ENCODE peak calls at places on chromosomes 3 and 15, in five cellular contexts. H, L, C, Y and F are unnamed samples.

GRCh38 chr3:46705022-46705530 is 3.9 kb downstream of the TMIE start:
- DNase-seq in Y (peak), L (peak), H (peak), C (peak), F (peak)

GRCh38 chr3:66353530-66353929 is 132.7 kb downstream of the SLC25A26 start:
- DNase-seq in L (no peak), H (no peak), C (no peak), Y (no peak), F (no peak)

GRCh38 chr15:66795851-66796250 is 93.8 kb downstream of the SMAD6 start:
- DNase-seq in C (peak), H (no peak), L (no peak), Y (no peak), F (no peak)

GRCh38 chr15:58386081-58386480 is 45.7 kb upstream of the LIPC start:
- DNase-seq in C (no peak), Y (no peak), L (no peak), H (no peak), F (no peak)

GRCh38 chr15:63203451-63204090 is 14.2 kb downstream of the RAB8B start:
- DNase-seq in H (no peak), C (peak), L (no peak), Y (no peak), F (no peak)

GRCh38 chr15:81288616-81289015 is 35.3 kb downstream of the STARD5 start:
- DNase-seq in H (no peak), Y (no peak), L (no peak), C (peak), F (no peak)

GRCh38 chr3:129023909-129024308 is 22.8 kb downstream of the EFCC1 start:
- DNase-seq in L (no peak), Y (peak), C (no peak), H (no peak), F (no peak)

GRCh38 chr3:35216501-35217266 is 422.6 kb upstream of the ARPP21 start:
- DNase-seq in H (no peak), C (no peak), L (peak), Y (no peak), F (peak)

GRCh38 chr3:18124501-18124900 is 300.6 kb downstream of the SATB1 start:
- DNase-seq in C (no peak), Y (no peak), L (no peak), H (no peak), F (no peak)

GRCh38 chr3:65953301-65953812 is 85.4 kb downstream of the MAGI1 start:
- DNase-seq in Y (peak), H (peak), L (no peak), C (peak), F (no peak)

DNA sequence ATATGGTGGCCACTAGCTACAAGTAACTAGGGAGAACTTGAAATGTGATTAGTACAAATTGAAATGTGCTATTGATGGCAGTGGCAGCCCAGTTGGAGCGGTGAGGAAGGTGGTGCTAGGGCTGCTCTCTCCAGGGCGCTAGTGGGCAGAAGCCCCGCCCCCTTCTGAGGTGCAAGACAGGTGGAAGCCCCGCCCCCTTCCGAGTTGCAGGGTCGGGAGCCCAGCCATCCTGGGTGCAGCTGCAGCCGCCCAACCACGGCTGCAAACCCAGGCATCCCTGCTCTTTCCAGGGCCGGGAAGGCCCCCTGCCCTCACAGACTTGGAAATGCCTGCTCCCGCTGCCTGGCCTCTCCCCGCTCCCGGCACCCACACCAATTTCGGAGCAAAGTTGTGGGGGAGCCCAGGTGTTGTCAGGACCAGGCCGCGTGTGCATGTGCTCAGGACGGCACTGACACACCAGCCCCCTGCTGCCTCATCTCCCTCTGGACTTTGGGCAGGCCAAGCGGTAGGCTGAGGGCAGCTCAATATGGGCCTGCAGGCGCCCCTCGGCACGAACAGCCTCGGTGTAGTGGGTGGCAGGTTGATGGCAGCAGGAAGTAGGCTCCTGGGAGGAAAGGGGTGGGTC is 10.0 kb downstream of the ATR start:
- DNase-seq in Y (no peak), C (no peak), H (no peak), L (no peak), F (no peak)
- TF ChIP-seq POLR2A in Y (no peak), C (no peak), H (no peak), L (no peak), F (no peak)

DNA sequence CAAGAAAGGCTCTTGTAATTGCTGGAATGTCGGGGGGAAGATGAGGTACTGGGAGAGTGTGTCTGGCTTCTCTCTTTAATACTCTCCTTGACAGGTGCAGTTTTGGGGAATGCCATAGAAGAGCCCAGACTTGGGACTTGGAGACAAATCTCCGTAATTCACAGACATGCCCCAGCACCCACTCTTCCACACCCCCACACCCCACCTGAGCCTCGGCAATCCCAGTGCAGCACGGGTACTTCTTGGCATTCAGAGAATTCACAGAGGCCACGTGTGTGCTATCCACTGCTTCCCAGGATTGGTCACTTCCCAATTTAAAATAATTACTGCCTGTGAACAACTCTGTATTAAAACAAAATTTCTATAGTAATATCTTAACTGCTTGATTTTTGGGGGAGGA is 43.9 kb downstream of the TRIM71 start:
- DNase-seq in C (no peak), Y (no peak), H (no peak), L (no peak), F (no peak)
- TF ChIP-seq POLR2A in C (no peak), Y (no peak), H (no peak), L (no peak), F (no peak)

GRCh38 chr15:74695597-74696397 is at the start of gene EDC3:
- DNase-seq in L (peak), Y (peak), H (peak), C (peak), F (peak)
- TF ChIP-seq POLR2A in L (no peak), Y (no peak), H (no peak), C (peak), F (no peak)

GRCh38 chr15:90872481-90873184 is 4.2 kb downstream of the FURIN start:
- DNase-seq in C (no peak), L (peak), Y (no peak), H (no peak), F (no peak)
- TF ChIP-seq POLR2A in C (no peak), L (no peak), Y (no peak), H (peak), F (no peak)

GRCh38 chr3:64166584-64167155 is 58.6 kb downstream of the PRICKLE2 start:
- DNase-seq in C (no peak), H (no peak), Y (no peak), L (no peak), F (no peak)

GRCh38 chr3:64164309-64164708 is 61.0 kb downstream of the PRICKLE2 start:
- DNase-seq in Y (no peak), C (no peak), L (no peak), H (no peak), F (no peak)

GRCh38 chr3:64161481-64161952 is 63.7 kb downstream of the PRICKLE2 start:
- DNase-seq in H (no peak), Y (no peak), C (no peak), L (no peak), F (no peak)

GRCh38 chr3:64163019-64163754 is 62.1 kb downstream of the PRICKLE2 start:
- DNase-seq in C (no peak), H (no peak), L (no peak), Y (no peak), F (no peak)

GRCh38 chr3:64163755-64164148 is 61.5 kb downstream of the PRICKLE2 start:
- DNase-seq in C (no peak), Y (no peak), L (no peak), H (no peak), F (no peak)
- TF ChIP-seq POLR2A in C (no peak), Y (no peak), L (no peak), H (no peak), F (no peak)

GRCh38 chr3:120450914-120451669 is at the start of gene FSTL1:
- DNase-seq in Y (peak), L (peak), H (peak), C (peak), F (peak)
- TF ChIP-seq POLR2A in Y (no peak), L (no peak), H (peak), C (no peak), F (peak)

DNA sequence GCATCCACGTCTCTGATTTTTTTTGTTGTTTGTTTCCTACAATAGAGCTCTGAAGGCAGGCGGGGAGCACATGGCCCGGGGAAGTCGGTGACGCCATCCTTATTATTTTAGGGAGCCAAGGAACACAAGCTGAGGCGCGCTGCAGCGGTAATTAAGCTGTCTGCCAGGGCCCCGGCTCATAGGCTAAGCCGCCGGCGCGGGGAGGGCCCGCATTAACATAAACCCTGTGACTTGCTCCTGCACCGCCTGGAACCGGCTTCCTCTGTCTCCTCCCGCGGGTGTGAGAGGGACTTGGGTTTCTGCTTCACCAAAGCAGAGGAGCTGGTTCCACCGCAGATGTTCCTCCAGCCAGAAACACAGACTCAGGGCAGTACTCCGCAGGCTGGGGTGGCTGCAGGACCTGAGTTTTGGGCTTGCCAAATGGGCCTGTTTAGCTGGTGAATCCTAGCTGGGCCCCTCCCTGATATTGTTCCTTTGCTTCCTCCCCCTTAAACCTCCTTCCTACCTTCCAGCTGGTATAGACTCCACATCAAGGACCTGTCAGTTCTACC is 25.3 kb downstream of the ANP32A start:
- DNase-seq in L (peak), Y (peak), H (peak), C (peak), F (peak)
- TF ChIP-seq POLR2A in L (no peak), Y (no peak), H (peak), C (no peak), F (peak)

DNA sequence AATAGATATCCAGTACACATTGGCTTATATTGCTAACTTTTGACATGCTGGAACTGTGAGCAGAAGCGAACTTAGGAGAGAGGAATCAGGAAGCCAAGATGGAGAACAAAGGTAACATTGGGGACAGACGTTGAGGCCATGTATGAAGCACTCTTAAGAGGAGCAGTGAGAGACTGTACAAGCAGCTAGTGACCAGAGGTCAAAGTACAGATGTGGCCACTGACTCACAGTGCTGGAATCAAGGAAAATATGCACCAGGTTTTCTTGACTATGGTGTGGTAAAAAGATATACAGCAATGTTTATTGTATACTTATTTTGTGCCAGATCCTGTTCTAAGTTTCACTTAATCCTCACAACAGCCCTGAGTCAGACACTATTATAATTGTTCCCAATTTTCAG is 2.0 kb upstream of the IL20RB start:
- DNase-seq in H (no peak), L (no peak), Y (no peak), C (peak), F (no peak)
- TF ChIP-seq POLR2A in H (no peak), L (no peak), Y (no peak), C (no peak), F (no peak)

DNA sequence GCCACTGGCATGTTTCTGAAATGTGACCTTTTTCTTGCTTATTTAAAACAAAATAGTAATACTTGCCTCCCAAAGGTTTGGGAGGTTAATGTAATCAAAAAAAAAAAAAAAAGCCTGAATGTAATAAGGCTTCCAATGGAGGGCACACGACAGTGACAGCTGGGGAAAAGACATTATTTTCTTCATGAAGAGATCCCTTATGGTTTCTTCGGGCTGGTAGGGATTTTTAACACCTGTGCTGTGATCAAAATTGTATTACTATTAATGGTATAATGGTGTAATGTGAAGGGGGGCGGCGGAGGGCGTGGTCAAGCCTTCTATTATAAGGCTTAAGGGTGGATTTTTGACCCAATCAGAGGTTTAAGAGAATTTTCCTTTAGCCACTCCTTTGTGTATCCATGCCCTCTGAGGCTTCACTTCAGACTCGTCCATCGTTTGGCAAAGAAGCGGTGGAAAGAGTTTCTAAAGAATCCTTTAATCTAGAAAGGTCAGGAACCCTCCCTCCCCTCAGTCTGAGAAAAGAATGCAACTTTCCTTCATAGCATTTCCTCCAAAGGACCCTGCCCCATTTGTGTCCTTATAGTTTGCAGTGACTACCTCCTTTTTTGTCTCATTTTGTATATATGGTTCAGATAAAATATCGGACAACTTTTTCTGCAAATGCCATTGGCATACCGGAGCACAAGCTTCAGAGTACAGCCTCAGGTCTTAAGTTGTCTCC is 89.5 kb upstream of the CHD2 start:
- DNase-seq in H (peak), L (peak), C (peak), Y (peak), F (peak)
- TF ChIP-seq POLR2A in H (peak), L (no peak), C (peak), Y (no peak), F (no peak)

GRCh38 chr3:67654099-67654831 is at the start of gene SUCLG2:
- DNase-seq in Y (peak), H (peak), L (peak), C (peak), F (peak)
- TF ChIP-seq POLR2A in Y (no peak), H (peak), L (no peak), C (peak), F (peak)